ENCODE peak calls at places on chromosomes 3 and 15, in six cellular contexts. Q is fibroblast of pulmonary artery, O is mesothelial cell of epicardium, W is psoas muscle, U is GM23338, C is fibroblast of mammary gland. B is an unnamed sample.

GRCh38 chr3:160616721-160617120 is 51.4 kb upstream of the KPNA4 start:
- DNase-seq in U (no peak), Q (peak; percentile 42), W (no peak), C (peak; percentile 56), O (no peak), B (peak; percentile 25)

GRCh38 chr15:62120776-62121175 is 44.3 kb downstream of the C2CD4B start:
- DNase-seq in W (no peak), U (no peak), Q (no peak), O (no peak), C (no peak), B (no peak)

GRCh38 chr15:62307551-62307950 is 142.5 kb upstream of the C2CD4B start:
- DNase-seq in C (peak; percentile 65), Q (peak; percentile 32), O (no peak), U (no peak), W (no peak), B (peak; percentile 50)

GRCh38 chr15:45640610-45641009 is 5.8 kb downstream of the SQOR start:
- DNase-seq in O (no peak), W (no peak), Q (peak; percentile 87), C (peak; percentile 97), U (no peak), B (peak; percentile 95)

GRCh38 chr15:66752078-66752477 is 50.0 kb downstream of the SMAD6 start:
- DNase-seq in O (no peak), C (no peak), Q (no peak), U (no peak), W (no peak), B (no peak)

GRCh38 chr3:25455316-25456232 is 27.5 kb downstream of the RARB start:
- DNase-seq in O (no peak), Q (peak; percentile 40), U (peak; percentile 9), W (peak; percentile 64), C (peak; percentile 80), B (no peak)

GRCh38 chr3:45060165-45060897 is 34.2 kb downstream of the CLEC3B start:
- DNase-seq in O (no peak), C (no peak), U (peak; percentile 32), W (no peak), Q (no peak), B (no peak)

GRCh38 chr15:70415330-70415884 is 317.7 kb upstream of the TLE3 start:
- DNase-seq in Q (no peak), W (no peak), O (no peak), U (no peak), C (no peak), B (no peak)

GRCh38 chr3:117003501-117003900 is 293.9 kb downstream of the TUSC7 start:
- DNase-seq in U (no peak), Q (no peak), W (no peak), O (no peak), C (no peak), B (no peak)

GRCh38 chr3:123286308-123287023 is 84.7 kb downstream of the SEC22A start:
- DNase-seq in O (peak; percentile 70), C (peak; percentile 65), W (peak; percentile 44), Q (peak; percentile 83), U (peak; percentile 94), B (peak; percentile 73)

DNA sequence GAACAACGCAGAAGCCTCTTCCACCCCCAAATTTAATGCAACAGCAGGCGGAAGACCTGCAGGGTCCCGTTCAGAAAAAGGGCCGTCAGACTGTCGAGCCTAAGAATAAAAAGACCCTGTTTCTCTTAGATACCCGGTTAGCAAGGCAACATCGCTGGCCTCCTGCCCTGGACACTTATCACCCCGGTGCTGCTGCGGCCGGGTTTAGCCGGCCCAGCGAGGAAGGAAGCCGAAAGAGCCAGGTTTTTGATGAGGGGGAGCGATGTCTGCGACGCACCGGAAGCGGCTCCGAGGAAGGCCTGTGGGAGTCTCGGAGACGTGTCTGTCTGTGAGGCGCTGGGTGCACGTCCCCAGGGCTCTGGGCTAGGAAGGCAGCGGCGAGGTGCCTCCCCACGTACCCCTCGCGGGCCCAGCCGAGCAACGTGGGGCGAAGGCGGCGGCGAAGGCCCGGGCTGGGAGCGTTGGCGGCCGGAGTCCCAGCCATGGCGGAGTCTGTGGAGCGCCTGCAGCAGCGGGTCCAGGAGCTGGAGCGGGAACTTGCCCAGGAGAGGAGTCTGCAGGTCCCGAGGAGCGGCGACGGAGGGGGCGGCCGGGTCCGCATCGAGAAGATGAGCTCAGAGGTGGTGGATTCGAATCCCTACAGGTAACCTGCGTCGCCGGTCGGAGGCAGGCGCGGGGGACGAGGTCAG is at the start of gene UBA5:
- DNase-seq in C (peak; percentile 60), O (peak; percentile 65), Q (peak; percentile 70), U (peak; percentile 72), W (peak; percentile 86), B (peak; percentile 73)
- TF ChIP-seq CTCF in C (no peak), O (no peak), Q (no peak), U (no peak), W (no peak), B (no peak)

GRCh38 chr3:137692803-137693431 is 71.2 kb upstream of the SOX14 start:
- DNase-seq in Q (no peak), W (peak; percentile 40), O (no peak), U (peak; percentile 84), C (peak; percentile 1), B (peak; percentile 55)
- TF ChIP-seq CTCF in Q (no peak), W (no peak), O (peak; percentile 25), U (peak; percentile 85), C (peak; percentile 27), B (peak; percentile 57)

GRCh38 chr3:70064194-70064787 is 64.8 kb downstream of the SAMMSON start:
- DNase-seq in C (peak; percentile 51), O (no peak), W (no peak), Q (peak; percentile 59), U (peak; percentile 63), B (peak; percentile 44)
- TF ChIP-seq CTCF in C (peak; percentile 70), O (peak; percentile 68), W (peak; percentile 61), Q (peak; percentile 74), U (peak; percentile 75), B (peak; percentile 61)

GRCh38 chr3:141231101-141231922 is at the start of gene PXYLP1:
- DNase-seq in Q (peak; percentile 89), W (peak; percentile 97), C (peak; percentile 81), O (peak; percentile 93), U (peak; percentile 90), B (peak; percentile 81)
- TF ChIP-seq CTCF in Q (peak; percentile 7), W (peak; percentile 90), C (no peak), O (peak; percentile 65), U (no peak), B (peak; percentile 67)

DNA sequence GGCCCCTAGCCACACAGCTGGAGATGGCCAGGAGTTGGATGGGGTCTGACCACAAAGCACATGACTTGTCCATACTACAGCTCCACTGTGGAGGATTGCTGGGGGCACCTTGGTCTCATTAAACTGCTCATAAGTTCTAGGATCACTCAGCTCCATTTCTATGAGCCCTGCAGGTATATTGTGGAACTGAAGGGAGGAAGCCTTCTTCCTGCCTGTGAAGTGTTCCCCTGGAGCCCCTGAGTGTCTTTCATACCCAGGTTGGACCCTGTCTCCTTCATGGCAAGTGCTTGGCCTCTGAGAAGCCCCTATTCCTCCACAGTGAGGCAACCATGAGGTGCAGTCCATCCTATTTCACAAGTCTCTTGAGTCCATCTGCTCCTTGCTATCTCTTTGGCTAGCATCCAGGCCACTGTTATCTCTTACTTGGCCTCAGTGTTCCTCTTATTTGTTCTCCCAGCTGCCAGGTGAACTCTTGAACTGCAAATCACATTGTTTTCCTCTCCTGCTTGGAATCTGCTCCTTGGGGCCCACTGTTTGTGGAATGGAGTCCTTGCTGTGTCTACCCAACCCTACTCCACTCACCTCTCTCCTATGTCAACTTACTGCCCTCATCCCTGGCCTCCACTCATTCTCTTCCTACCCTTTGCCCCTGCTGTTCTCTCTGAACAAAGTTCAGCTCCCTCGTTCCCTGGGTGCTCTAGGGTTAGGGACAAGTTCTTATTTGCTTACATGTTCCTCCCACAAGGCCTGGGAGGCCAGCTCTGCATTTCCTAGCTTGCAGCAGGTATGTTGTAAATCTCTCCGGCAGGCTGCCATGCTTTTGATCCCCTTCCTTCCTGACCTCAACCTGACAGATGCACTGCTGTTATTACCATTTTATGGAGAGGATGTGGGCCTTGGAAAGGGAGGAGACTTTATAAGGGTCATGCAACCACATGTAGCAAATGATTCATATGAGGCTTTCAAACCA is 1.2 kb downstream of the ACOX2 start:
- DNase-seq in O (no peak), C (peak; percentile 37), U (no peak), Q (peak; percentile 31), W (no peak), B (no peak)
- TF ChIP-seq CTCF in O (no peak), C (no peak), U (no peak), Q (no peak), W (no peak), B (no peak)

GRCh38 chr3:11655188-11655928 is 11.6 kb upstream of the VGLL4 start:
- DNase-seq in C (no peak), Q (peak; percentile 45), W (no peak), O (no peak), U (peak; percentile 64), B (peak; percentile 29)
- TF ChIP-seq CTCF in C (peak; percentile 32), Q (peak; percentile 41), W (no peak), O (no peak), U (peak; percentile 67), B (no peak)

DNA sequence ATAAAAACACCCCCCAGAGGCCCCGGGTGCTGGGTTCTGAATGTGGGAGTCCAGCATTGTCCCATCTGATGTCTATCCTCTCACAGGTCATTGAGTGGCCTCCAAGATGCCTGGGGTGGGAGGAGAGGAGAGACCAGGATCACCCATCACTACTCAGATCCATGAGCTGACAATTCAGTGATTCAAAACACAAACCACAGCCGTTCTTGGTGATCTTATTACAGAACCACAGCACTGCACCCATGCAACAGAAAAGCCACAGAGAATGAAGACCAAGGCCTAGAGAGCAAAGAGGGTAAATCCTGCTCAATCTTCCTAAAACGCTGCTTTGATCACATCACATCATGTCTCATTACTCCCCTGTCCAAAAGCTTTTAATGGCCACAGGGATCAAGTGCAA is 23.5 kb downstream of the ANP32A start:
- DNase-seq in Q (no peak), U (no peak), C (no peak), O (no peak), W (no peak), B (no peak)
- TF ChIP-seq CTCF in Q (no peak), U (no peak), C (no peak), O (no peak), W (no peak), B (no peak)

DNA sequence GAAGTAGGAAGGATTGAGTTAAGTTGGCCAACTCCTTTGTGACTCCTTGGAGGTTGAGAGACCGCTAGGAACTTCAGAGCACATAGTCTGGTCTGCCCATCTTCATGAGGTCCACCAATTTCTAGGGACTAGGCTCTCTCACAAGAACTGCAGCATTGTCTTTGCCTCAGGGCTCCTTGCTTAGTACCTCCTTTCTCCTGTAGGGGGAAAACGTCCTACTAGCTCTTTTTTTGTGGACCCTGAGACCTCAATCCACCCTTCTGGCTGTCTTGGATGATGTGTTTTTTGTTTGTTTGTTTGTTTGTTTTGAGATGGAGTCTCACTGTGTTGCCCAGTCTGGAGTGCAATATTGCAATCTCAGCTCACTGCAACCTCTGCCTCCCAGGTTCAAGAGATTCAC is 21.6 kb downstream of the REC114 start:
- DNase-seq in Q (no peak), O (no peak), C (no peak), U (peak; percentile 71), W (no peak), B (no peak)
- TF ChIP-seq CTCF in Q (peak; percentile 15), O (peak; percentile 33), C (peak; percentile 27), U (peak; percentile 65), W (no peak), B (no peak)